ENCODE peak calls at places on chromosome 2, in four cellular contexts. J is ovary; P is left lung; V is activated CD4-positive, CD25-positive, alpha-beta regulatory T cell treated with anti-CD3 and anti-CD28 coated beads, Interleukin-2, amount 50 U/mL, for 16 hours. Y is an unnamed sample.

GRCh38 chr2:68730828-68731227 is 3.8 kb upstream of the ARHGAP25 start:
- DNase-seq in V (no peak), P (no peak), J (no peak), Y (no peak)

GRCh38 chr2:193502363-193503035 is 1307.8 kb upstream of the TMEFF2 start:
- DNase-seq in P (no peak), J (no peak), V (no peak), Y (peak)

GRCh38 chr2:149160701-149161217 is 122.3 kb downstream of the LYPD6B start:
- DNase-seq in V (no peak), J (no peak), P (no peak), Y (no peak)

GRCh38 chr2:147641644-147642043 is 203.2 kb upstream of the ACVR2A start:
- DNase-seq in P (no peak), V (no peak), J (no peak), Y (no peak)

GRCh38 chr2:41160439-41160838 is 708.5 kb upstream of the SLC8A1 start:
- DNase-seq in J (no peak), P (no peak), V (no peak), Y (no peak)

GRCh38 chr2:3483227-3483985 is 35.9 kb downstream of the ADI1 start:
- DNase-seq in V (no peak), P (peak), J (peak), Y (peak)

GRCh38 chr2:142180820-142181533 is 50.2 kb upstream of the LRP1B start:
- DNase-seq in P (no peak), J (no peak), V (no peak), Y (no peak)

GRCh38 chr2:70906022-70906421 is 29.7 kb upstream of the ATP6V1B1 start:
- DNase-seq in J (no peak), V (no peak), P (no peak), Y (no peak)

GRCh38 chr2:24048662-24049484 is 668 bp upstream of the FKBP1B start:
- DNase-seq in V (no peak), J (no peak), P (no peak), Y (no peak)

GRCh38 chr2:232207174-232207573 is 171.4 kb upstream of the ALPP start:
- DNase-seq in V (no peak), P (no peak), J (no peak), Y (no peak)

Y was measured in aorta.